ENCODE peak calls at places on chromosomes 11 and 22, in six cellular contexts. One of them, this sample, is unnamed. For H3K4me1, the result is how much of the 10 kb centered on the place peaks cover.

GRCh38 chr22:44658371-44658953 is 43.5 kb upstream of the PRR5 start:
- DNase-seq in A549: no peak
- DNase-seq in breast epithelium: peak
- DNase-seq in body of pancreas: no peak
- DNase-seq in mammary epithelial cell: no peak
- DNase-seq in pancreas: no peak
- DNase-seq in this sample: peak

GRCh38 chr22:37782340-37783168 is 25.2 kb upstream of the GCAT start:
- DNase-seq in A549: no peak
- DNase-seq in mammary epithelial cell: no peak
- DNase-seq in body of pancreas: no peak
- DNase-seq in breast epithelium: no peak
- DNase-seq in pancreas: no peak
- DNase-seq in this sample: no peak

GRCh38 chr11:107592813-107593212 is 1.9 kb downstream of the ELMOD1 start:
- DNase-seq in A549: no peak
- DNase-seq in body of pancreas: no peak
- DNase-seq in breast epithelium: no peak
- DNase-seq in mammary epithelial cell: no peak
- DNase-seq in pancreas: no peak
- DNase-seq in this sample: no peak

GRCh38 chr22:50439314-50440250 is 35.3 kb downstream of the SBF1 start:
- DNase-seq in breast epithelium: no peak
- DNase-seq in pancreas: peak
- DNase-seq in mammary epithelial cell: no peak
- DNase-seq in body of pancreas: no peak
- DNase-seq in A549: no peak
- DNase-seq in this sample: no peak

GRCh38 chr11:8652140-8652539 is 30.3 kb downstream of the TRIM66 start:
- DNase-seq in A549: no peak
- DNase-seq in mammary epithelial cell: peak
- DNase-seq in pancreas: no peak
- DNase-seq in breast epithelium: no peak
- DNase-seq in body of pancreas: no peak
- DNase-seq in this sample: no peak

GRCh38 chr22:26097840-26098239 is 71.4 kb upstream of the SEZ6L start:
- DNase-seq in pancreas: no peak
- DNase-seq in A549: no peak
- DNase-seq in body of pancreas: no peak
- DNase-seq in breast epithelium: no peak
- DNase-seq in mammary epithelial cell: no peak
- DNase-seq in this sample: no peak

GRCh38 chr11:124754710-124755109 is 2.7 kb upstream of the VSIG2 start:
- DNase-seq in body of pancreas: no peak
- DNase-seq in breast epithelium: no peak
- DNase-seq in mammary epithelial cell: no peak
- DNase-seq in A549: no peak
- DNase-seq in pancreas: no peak
- DNase-seq in this sample: no peak

GRCh38 chr11:73361953-73362776 is 14.0 kb upstream of the RELT start:
- DNase-seq in mammary epithelial cell: no peak
- DNase-seq in A549: no peak
- DNase-seq in body of pancreas: no peak
- DNase-seq in pancreas: no peak
- DNase-seq in breast epithelium: no peak
- DNase-seq in this sample: no peak

GRCh38 chr11:108562746-108563581 is 30.6 kb downstream of the EXPH5 start:
- DNase-seq in pancreas: no peak
- DNase-seq in body of pancreas: no peak
- DNase-seq in A549: no peak
- DNase-seq in breast epithelium: no peak
- DNase-seq in mammary epithelial cell: peak
- DNase-seq in this sample: no peak

GRCh38 chr11:395866-396265 is 1.9 kb downstream of the PKP3 start:
- DNase-seq in mammary epithelial cell: peak
- DNase-seq in A549: no peak
- DNase-seq in body of pancreas: no peak
- DNase-seq in breast epithelium: no peak
- DNase-seq in pancreas: no peak
- DNase-seq in this sample: no peak

GRCh38 chr11:93143186-93143585 is 54.6 kb downstream of the SLC36A4 start:
- DNase-seq in A549: no peak
- DNase-seq in body of pancreas: no peak
- DNase-seq in mammary epithelial cell: no peak
- DNase-seq in pancreas: no peak
- DNase-seq in breast epithelium: no peak
- DNase-seq in this sample: no peak

GRCh38 chr22:17918840-17919239 is 105.5 kb downstream of the MICAL3 start:
- DNase-seq in A549: no peak
- DNase-seq in breast epithelium: peak
- DNase-seq in body of pancreas: no peak
- DNase-seq in mammary epithelial cell: peak
- DNase-seq in pancreas: no peak
- DNase-seq in this sample: no peak

GRCh38 chr11:102389253-102389652 is 42.2 kb downstream of the BIRC2 start:
- DNase-seq in pancreas: no peak
- DNase-seq in mammary epithelial cell: peak
- DNase-seq in body of pancreas: no peak
- DNase-seq in breast epithelium: no peak
- DNase-seq in A549: no peak
- DNase-seq in this sample: no peak

GRCh38 chr22:32764330-32765116 is 37.0 kb upstream of the TIMP3 start:
- DNase-seq in pancreas: no peak
- DNase-seq in breast epithelium: peak
- DNase-seq in mammary epithelial cell: peak
- DNase-seq in body of pancreas: peak
- DNase-seq in A549: no peak
- DNase-seq in this sample: peak

GRCh38 chr11:93005239-93005638 is 35.8 kb downstream of the MTNR1B start:
- DNase-seq in pancreas: no peak
- DNase-seq in body of pancreas: no peak
- DNase-seq in mammary epithelial cell: peak
- DNase-seq in breast epithelium: no peak
- DNase-seq in A549: no peak
- DNase-seq in this sample: no peak

GRCh38 chr22:27704581-27704980 is 97.0 kb downstream of the MN1 start:
- DNase-seq in body of pancreas: no peak
- DNase-seq in mammary epithelial cell: no peak
- DNase-seq in breast epithelium: no peak
- DNase-seq in A549: no peak
- DNase-seq in pancreas: no peak
- DNase-seq in this sample: no peak

GRCh38 chr11:46265764-46266163 is 11.7 kb upstream of the CREB3L1 start:
- DNase-seq in body of pancreas: no peak
- DNase-seq in breast epithelium: no peak
- DNase-seq in mammary epithelial cell: no peak
- DNase-seq in pancreas: no peak
- DNase-seq in A549: no peak
- DNase-seq in this sample: no peak

GRCh38 chr11:2268911-2269600 is 1.3 kb downstream of the ASCL2 start:
- DNase-seq in A549: no peak
- DNase-seq in breast epithelium: peak
- DNase-seq in mammary epithelial cell: peak
- DNase-seq in body of pancreas: peak
- DNase-seq in pancreas: peak
- DNase-seq in this sample: peak

GRCh38 chr11:58024601-58025091 is 965 bp downstream of the OR9Q1 start:
- DNase-seq in pancreas: peak
- DNase-seq in breast epithelium: peak
- DNase-seq in body of pancreas: peak
- DNase-seq in mammary epithelial cell: no peak
- DNase-seq in A549: no peak
- DNase-seq in this sample: peak

GRCh38 chr22:46090051-46090591 is 60.2 kb upstream of the PPARA start:
- DNase-seq in breast epithelium: no peak
- DNase-seq in mammary epithelial cell: peak
- DNase-seq in body of pancreas: peak
- DNase-seq in A549: no peak
- DNase-seq in pancreas: peak
- DNase-seq in this sample: peak

GRCh38 chr11:116114198-116114651 is 610.0 kb upstream of the CADM1 start:
- DNase-seq in mammary epithelial cell: no peak
- DNase-seq in body of pancreas: no peak
- DNase-seq in breast epithelium: no peak
- DNase-seq in A549: no peak
- DNase-seq in pancreas: no peak
- DNase-seq in this sample: no peak

GRCh38 chr22:34841321-34841901 is 224.5 kb upstream of the ISX start:
- DNase-seq in A549: no peak
- DNase-seq in mammary epithelial cell: no peak
- DNase-seq in body of pancreas: no peak
- DNase-seq in breast epithelium: no peak
- DNase-seq in pancreas: no peak
- DNase-seq in this sample: no peak

GRCh38 chr11:44901782-44902181 is 48.9 kb downstream of the TP53I11 start:
- DNase-seq in body of pancreas: no peak
- DNase-seq in pancreas: no peak
- DNase-seq in breast epithelium: no peak
- DNase-seq in mammary epithelial cell: no peak
- DNase-seq in A549: no peak
- DNase-seq in this sample: no peak

GRCh38 chr11:46309669-46310288 is 32.3 kb downstream of the CREB3L1 start:
- DNase-seq in body of pancreas: no peak
- DNase-seq in breast epithelium: no peak
- DNase-seq in mammary epithelial cell: no peak
- DNase-seq in pancreas: no peak
- DNase-seq in A549: no peak
- DNase-seq in this sample: no peak

GRCh38 chr11:102843474-102843873 is at the start of gene MMP3:
- DNase-seq in A549: no peak
- DNase-seq in body of pancreas: no peak
- DNase-seq in breast epithelium: no peak
- DNase-seq in mammary epithelial cell: no peak
- DNase-seq in pancreas: no peak
- DNase-seq in this sample: no peak

GRCh38 chr11:44766972-44767278 is 40.2 kb downstream of the TSPAN18 start:
- DNase-seq in pancreas: no peak
- DNase-seq in breast epithelium: no peak
- DNase-seq in body of pancreas: no peak
- DNase-seq in mammary epithelial cell: no peak
- DNase-seq in A549: no peak
- DNase-seq in this sample: no peak

GRCh38 chr11:109597336-109597735 is 175.3 kb downstream of the C11orf87 start:
- DNase-seq in breast epithelium: no peak
- DNase-seq in mammary epithelial cell: no peak
- DNase-seq in pancreas: no peak
- DNase-seq in A549: no peak
- DNase-seq in body of pancreas: no peak
- DNase-seq in this sample: no peak

DNA sequence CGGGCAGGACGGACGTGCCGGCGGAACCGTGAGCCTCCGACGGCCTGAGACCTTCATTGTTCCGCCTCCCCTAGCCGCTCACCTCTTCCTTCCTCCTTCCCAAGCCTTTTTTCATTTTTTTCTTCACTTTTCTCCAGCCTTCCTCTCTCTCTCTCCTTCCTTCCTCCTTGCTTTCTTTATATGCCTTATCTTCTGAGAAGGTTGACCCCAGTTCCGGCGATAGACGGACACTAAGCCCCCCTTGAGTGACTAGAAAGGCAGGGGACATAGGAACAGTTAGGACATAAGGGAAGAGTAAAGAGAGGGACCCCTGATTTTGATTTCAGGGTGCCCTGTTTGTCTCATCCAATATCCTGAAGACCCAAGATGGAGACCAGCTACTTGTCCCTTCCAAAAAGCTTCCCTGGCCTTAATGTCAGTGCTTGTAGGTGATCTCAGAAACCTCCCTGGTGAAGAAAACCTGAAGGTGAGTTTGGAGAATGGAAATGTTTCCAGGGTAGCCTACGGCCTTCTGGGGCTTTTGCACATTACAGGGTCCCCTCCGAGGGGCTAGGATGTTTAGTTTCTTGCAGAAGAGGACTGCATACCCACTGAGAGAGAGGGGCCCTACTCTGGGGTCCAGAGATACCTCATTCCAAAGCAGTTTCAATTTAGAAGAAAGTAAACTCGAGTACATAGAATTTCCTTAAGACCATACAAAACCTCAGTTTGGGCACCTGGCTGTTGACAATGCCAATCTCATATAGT is 3.5 kb downstream of the ADM start:
- DNase-seq in body of pancreas: no peak
- DNase-seq in A549: no peak
- DNase-seq in mammary epithelial cell: no peak
- DNase-seq in pancreas: no peak
- DNase-seq in breast epithelium: no peak
- DNase-seq in this sample: no peak
- H3K4me3 ChIP-seq in body of pancreas: no peak
- H3K4me3 ChIP-seq in A549: peak
- H3K4me3 ChIP-seq in mammary epithelial cell: peak
- H3K4me3 ChIP-seq in pancreas: peak
- H3K4me3 ChIP-seq in breast epithelium: peak
- H3K4me3 ChIP-seq in this sample: peak

GRCh38 chr11:131677832-131678470 is 307.5 kb downstream of the NTM start:
- DNase-seq in pancreas: no peak
- DNase-seq in mammary epithelial cell: no peak
- DNase-seq in breast epithelium: no peak
- DNase-seq in body of pancreas: no peak
- DNase-seq in A549: no peak
- DNase-seq in this sample: no peak
- H3K4me1 ChIP-seq in pancreas: under half
- H3K4me1 ChIP-seq in mammary epithelial cell: under half
- H3K4me1 ChIP-seq in breast epithelium: under half
- H3K4me1 ChIP-seq in body of pancreas: under half
- H3K4me1 ChIP-seq in A549: under half
- H3K4me1 ChIP-seq in this sample: under half

GRCh38 chr11:60168306-60168705 is 14.6 kb downstream of the MS4A6A start:
- DNase-seq in A549: no peak
- DNase-seq in breast epithelium: no peak
- DNase-seq in pancreas: no peak
- DNase-seq in body of pancreas: no peak
- DNase-seq in mammary epithelial cell: peak
- DNase-seq in this sample: no peak

GRCh38 chr11:60165946-60166345 is 16.9 kb downstream of the MS4A6A start:
- DNase-seq in pancreas: no peak
- DNase-seq in mammary epithelial cell: peak
- DNase-seq in body of pancreas: no peak
- DNase-seq in A549: no peak
- DNase-seq in breast epithelium: no peak
- DNase-seq in this sample: no peak

GRCh38 chr11:60172011-60172410 is 10.9 kb downstream of the MS4A6A start:
- DNase-seq in body of pancreas: no peak
- DNase-seq in mammary epithelial cell: peak
- DNase-seq in breast epithelium: no peak
- DNase-seq in pancreas: no peak
- DNase-seq in A549: no peak
- DNase-seq in this sample: no peak

GRCh38 chr11:60170566-60170965 is 12.3 kb downstream of the MS4A6A start:
- DNase-seq in body of pancreas: no peak
- DNase-seq in mammary epithelial cell: peak
- DNase-seq in breast epithelium: no peak
- DNase-seq in pancreas: no peak
- DNase-seq in A549: no peak
- DNase-seq in this sample: no peak

GRCh38 chr11:60169264-60169915 is 13.5 kb downstream of the MS4A6A start:
- DNase-seq in mammary epithelial cell: peak
- DNase-seq in A549: peak
- DNase-seq in body of pancreas: peak
- DNase-seq in breast epithelium: no peak
- DNase-seq in pancreas: peak
- DNase-seq in this sample: no peak
- TF ChIP-seq CTCF in mammary epithelial cell: peak
- TF ChIP-seq CTCF in A549: peak
- TF ChIP-seq CTCF in body of pancreas: peak
- TF ChIP-seq CTCF in breast epithelium: no peak
- TF ChIP-seq CTCF in pancreas: no peak
- TF ChIP-seq CTCF in this sample: peak

GRCh38 chr11:47886096-47886495 is 37.9 kb upstream of the NUP160 start:
- DNase-seq in mammary epithelial cell: peak
- DNase-seq in A549: no peak
- DNase-seq in pancreas: no peak
- DNase-seq in body of pancreas: peak
- DNase-seq in breast epithelium: no peak
- DNase-seq in this sample: no peak
- H3K4me3 ChIP-seq in mammary epithelial cell: no peak
- H3K4me3 ChIP-seq in A549: no peak
- H3K4me3 ChIP-seq in pancreas: no peak
- H3K4me3 ChIP-seq in body of pancreas: no peak
- H3K4me3 ChIP-seq in breast epithelium: no peak
- H3K4me3 ChIP-seq in this sample: no peak

This sample was measured in left ventricle myocardium inferior.